ENCODE peak calls at places on chromosomes 2 and 18, in six cellular contexts. R, J, V, N, U and F are unnamed samples.

GRCh38 chr2:11679016-11679415 is 9.0 kb upstream of the NTSR2 start:
- DNase-seq in J (no peak), V (no peak), R (no peak), N (no peak), U (no peak), F (no peak)

GRCh38 chr18:75161629-75162028 is 47.3 kb downstream of the PTGR3 start:
- DNase-seq in N (no peak), U (no peak), J (peak), R (no peak), V (no peak), F (no peak)

GRCh38 chr2:85789271-85789670 is 35.5 kb downstream of the ATOH8 start:
- DNase-seq in J (no peak), U (no peak), N (no peak), V (no peak), R (no peak), F (no peak)

GRCh38 chr2:129620411-129620810 is 359.1 kb upstream of the RAB6C start:
- DNase-seq in V (no peak), N (no peak), R (no peak), U (no peak), J (no peak), F (no peak)

GRCh38 chr2:117980783-117981676 is 32.8 kb downstream of the CCDC93 start:
- DNase-seq in R (no peak), U (no peak), V (peak), J (no peak), N (peak), F (no peak)

GRCh38 chr2:171895781-171896180 is 1.7 kb upstream of the SLC25A12 start:
- DNase-seq in J (no peak), R (no peak), V (no peak), U (no peak), N (peak), F (no peak)

GRCh38 chr2:46701152-46701551 is 214.5 kb downstream of the MCFD2 start:
- DNase-seq in U (no peak), V (no peak), J (no peak), R (no peak), N (peak), F (no peak)

GRCh38 chr18:34837769-34838194 is 127.7 kb downstream of the DTNA start:
- DNase-seq in U (no peak), N (no peak), J (no peak), V (no peak), R (no peak), F (no peak)

GRCh38 chr18:48828713-48829442 is 121.9 kb downstream of the SMAD7 start:
- DNase-seq in R (peak), N (no peak), J (no peak), V (no peak), U (no peak), F (no peak)

GRCh38 chr2:140186201-140186775 is 1406.1 kb upstream of the NXPH2 start:
- DNase-seq in V (no peak), N (no peak), U (no peak), J (no peak), R (no peak), F (no peak)

GRCh38 chr2:197261808-197262226 is 48.8 kb downstream of the ANKRD44 start:
- DNase-seq in U (no peak), N (no peak), R (no peak), J (no peak), V (no peak), F (no peak)

GRCh38 chr2:101803945-101804696 is 106.6 kb downstream of the MAP4K4 start:
- DNase-seq in J (no peak), U (peak), N (no peak), V (no peak), R (peak), F (no peak)

GRCh38 chr2:182952741-182953450 is 85.4 kb downstream of the NCKAP1 start:
- DNase-seq in N (peak), R (no peak), U (no peak), V (peak), J (no peak), F (no peak)

GRCh38 chr18:24208270-24209035 is 69.6 kb downstream of the CABYR start:
- DNase-seq in V (no peak), R (no peak), U (no peak), N (no peak), J (no peak), F (no peak)

GRCh38 chr2:120949027-120949956 is 213.6 kb downstream of the GLI2 start:
- DNase-seq in V (no peak), J (no peak), U (no peak), R (no peak), N (no peak), F (no peak)
- TF ChIP-seq CTCF in V (peak), J (peak), U (peak), R (peak), N (peak), F (no peak)

GRCh38 chr18:853471-853870 is 41.4 kb upstream of the YES1 start:
- DNase-seq in N (no peak), R (no peak), J (no peak), V (no peak), U (no peak), F (no peak)
- TF ChIP-seq CTCF in N (no peak), R (no peak), J (no peak), V (no peak), U (no peak), F (no peak)

GRCh38 chr2:158996378-158996993 is 28.0 kb downstream of the TANC1 start:
- DNase-seq in R (no peak), U (no peak), N (no peak), J (no peak), V (no peak), F (no peak)
- TF ChIP-seq CTCF in R (peak), U (peak), N (peak), J (peak), V (no peak), F (peak)

DNA sequence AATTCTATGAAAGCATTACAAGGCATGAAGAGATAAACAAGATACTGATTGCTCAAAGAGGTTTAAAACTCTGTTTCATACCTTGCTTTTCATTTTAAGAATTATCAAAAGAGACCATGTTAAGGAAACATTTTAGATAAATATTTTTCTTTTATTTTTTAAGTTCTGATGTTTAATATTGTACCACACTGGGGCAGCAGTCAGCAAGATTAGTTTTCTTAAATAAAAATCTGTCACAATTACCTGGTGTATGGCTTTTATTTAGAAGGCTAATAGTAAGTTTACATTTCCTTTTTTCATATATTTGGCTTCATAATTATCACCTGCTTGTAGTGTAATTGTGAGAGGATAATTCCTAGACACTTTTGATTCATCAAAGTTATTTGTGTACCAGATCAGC is 46.4 kb downstream of the ZNF804A start:
- DNase-seq in N (no peak), J (no peak), R (no peak), U (no peak), V (no peak), F (no peak)
- TF ChIP-seq CTCF in N (no peak), J (no peak), R (peak), U (no peak), V (no peak), F (no peak)

DNA sequence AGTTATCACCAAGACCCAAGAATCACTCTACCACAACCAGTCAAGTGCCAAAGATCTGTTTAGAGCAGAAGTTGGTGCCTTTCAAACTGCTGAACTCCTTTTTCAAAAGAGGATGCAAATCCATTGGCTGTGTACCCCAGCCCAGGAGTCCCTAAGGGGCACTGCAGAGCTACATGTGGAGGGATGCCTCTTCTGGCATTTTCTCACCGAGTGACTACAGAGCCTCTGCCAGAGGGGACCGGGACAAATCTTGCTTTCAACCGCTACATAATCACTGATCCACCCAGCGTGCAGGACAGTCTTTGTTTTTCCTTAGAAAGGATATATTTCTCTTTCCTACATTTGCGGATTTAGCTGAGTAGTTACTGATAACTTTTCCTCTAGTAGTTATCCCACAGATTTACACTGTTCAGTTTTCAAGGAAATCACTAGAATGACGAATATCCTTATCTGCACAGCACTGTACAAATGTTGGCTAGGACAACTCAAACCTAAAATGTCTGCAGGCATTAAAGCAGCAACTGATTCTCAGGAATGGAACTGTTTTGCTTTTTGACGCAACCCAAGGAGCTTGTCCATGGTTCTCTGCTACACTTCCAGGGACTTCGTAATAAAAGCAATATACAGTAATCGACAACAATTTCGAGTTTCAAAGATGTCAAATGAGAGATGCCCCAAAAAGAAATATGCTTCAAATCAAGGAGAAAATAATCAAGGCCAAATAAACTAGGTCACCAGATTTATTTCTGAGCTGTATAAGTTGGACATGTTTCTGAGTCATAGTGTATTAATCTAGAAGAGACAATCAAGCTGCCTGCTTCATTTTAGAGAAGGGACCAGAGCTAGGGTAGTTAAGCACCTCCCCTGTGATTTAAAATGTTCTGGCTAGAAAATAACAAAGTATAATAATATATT is 24.1 kb downstream of the EPB41L3 start:
- DNase-seq in V (no peak), J (no peak), R (peak), N (no peak), U (no peak), F (no peak)
- TF ChIP-seq CTCF in V (no peak), J (no peak), R (no peak), N (no peak), U (no peak), F (no peak)

DNA sequence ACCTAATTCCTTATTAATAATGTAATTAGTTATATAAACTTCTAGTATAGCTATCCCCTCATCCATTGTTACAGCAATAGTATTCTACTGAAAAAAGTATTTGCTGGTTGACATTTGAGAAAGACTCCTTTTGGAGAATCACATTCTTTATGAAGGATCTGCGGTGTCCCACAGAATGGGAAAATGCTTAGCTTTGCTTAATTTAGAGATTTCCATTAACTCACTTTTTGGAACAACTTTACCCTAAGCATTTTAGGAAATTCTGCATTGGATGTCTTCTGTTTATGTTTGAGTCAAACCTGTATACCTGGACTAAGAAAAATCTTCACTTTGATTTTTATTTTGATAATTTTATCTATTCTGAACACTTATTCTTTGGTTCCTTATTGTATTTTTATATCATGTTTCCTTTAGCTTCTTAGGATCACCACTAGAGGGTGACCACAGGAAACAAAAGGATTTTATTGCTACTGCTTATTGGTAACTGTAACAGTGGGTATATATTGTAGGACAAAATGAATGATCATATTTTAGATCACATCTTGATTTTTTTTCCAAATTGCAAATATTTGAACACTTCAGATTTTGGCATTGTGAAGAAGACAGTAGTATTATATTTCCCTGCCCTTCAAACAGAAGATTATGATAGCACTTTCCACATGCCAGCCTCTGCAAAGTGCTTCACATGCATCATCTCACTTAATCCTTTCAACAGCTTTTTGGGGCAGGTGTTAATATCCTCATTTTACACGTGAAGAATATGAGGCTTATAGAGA is 79.6 kb downstream of the MIB1 start:
- DNase-seq in J (no peak), U (no peak), V (no peak), N (peak), R (no peak), F (no peak)
- TF ChIP-seq CTCF in J (peak), U (peak), V (peak), N (peak), R (peak), F (peak)

GRCh38 chr2:189162566-189162965 is 17.0 kb downstream of the COL5A2 start:
- DNase-seq in V (no peak), N (no peak), U (no peak), R (no peak), J (no peak), F (no peak)
- TF ChIP-seq CTCF in V (no peak), N (no peak), U (no peak), R (no peak), J (no peak), F (no peak)

DNA sequence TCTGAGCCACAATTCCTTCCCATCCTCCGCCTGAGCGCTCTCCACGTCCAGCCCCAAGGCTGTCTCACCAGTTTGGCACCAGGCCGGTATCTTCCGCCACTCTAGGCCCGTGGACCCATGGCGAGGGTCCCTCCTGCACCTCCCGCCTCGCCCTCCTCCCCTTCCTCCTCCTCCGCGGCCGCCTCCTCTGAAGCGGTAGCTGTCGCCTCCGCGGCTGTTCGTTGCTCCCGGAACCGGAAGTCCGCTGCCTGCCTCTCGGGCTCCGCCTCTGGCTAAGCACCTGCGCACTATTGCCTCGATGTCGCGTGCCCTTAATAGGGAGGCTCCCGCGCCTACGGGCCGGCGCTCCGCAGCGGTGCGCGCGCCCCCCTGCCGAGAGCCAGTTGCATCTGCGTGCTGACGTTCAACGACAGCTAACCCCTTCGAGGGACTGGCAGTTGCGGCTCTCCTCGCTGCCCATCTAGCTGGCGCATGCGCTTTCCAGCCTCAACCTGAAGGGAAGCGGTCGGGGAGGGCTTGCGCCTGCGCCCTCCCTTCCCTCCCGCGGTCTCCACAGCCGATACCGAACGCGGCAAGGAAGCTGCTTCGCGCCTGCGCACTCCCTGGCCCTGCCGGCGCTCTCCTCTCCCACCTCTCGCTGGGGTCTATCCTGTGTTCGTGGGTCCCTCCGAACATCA is at the start of gene MBD1:
- DNase-seq in V (peak), R (peak), U (peak), N (peak), J (peak), F (peak)
- TF ChIP-seq CTCF in V (no peak), R (peak), U (no peak), N (peak), J (peak), F (peak)

GRCh38 chr18:74114206-74114605 is 33.4 kb downstream of the FBXO15 start:
- DNase-seq in R (peak), U (no peak), V (peak), J (no peak), N (peak), F (no peak)
- TF ChIP-seq CTCF in R (no peak), U (no peak), V (no peak), J (no peak), N (no peak), F (no peak)

DNA sequence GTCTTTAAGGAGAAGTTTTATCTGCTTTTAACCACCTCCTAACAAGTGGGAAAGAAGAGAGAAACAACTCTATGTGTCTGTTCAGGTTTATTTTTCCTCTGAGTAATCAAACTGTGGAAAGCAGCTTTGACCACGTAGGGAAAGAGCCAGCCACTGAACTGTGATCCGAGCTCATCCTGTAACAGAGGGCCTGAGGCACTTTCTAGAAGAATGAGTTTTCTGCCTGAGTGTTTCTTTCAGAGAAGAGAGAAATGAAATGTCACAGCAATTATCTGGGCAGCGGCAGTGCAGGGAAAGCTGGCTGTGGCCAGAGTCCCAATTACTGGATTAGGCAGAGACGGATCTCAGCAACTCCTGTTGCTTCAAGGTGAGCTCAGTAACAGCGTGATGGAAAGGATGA is 151.9 kb downstream of the CD226 start:
- DNase-seq in R (peak), N (no peak), U (no peak), V (no peak), J (no peak), F (no peak)
- TF ChIP-seq CTCF in R (no peak), N (no peak), U (no peak), V (no peak), J (no peak), F (no peak)